ENCODE peak calls at places on chromosomes 16 and 17, in five cellular contexts. One of them, this sample, is unnamed.

GRCh38 chr17:35554668-35555067 is 6.0 kb downstream of the SLFN14 start:
- DNase-seq in upper lobe of left lung: no peak
- DNase-seq in fibroblast of lung: no peak
- DNase-seq in coronary artery: no peak
- DNase-seq in esophagus muscularis mucosa: no peak
- DNase-seq in this sample: no peak

GRCh38 chr17:8598913-8599312 is 31.6 kb downstream of the MYH10 start:
- DNase-seq in fibroblast of lung: no peak
- DNase-seq in coronary artery: no peak
- DNase-seq in upper lobe of left lung: no peak
- DNase-seq in esophagus muscularis mucosa: no peak
- DNase-seq in this sample: no peak

GRCh38 chr16:68361485-68361884 is 50.7 kb downstream of the PRMT7 start:
- DNase-seq in upper lobe of left lung: no peak
- DNase-seq in fibroblast of lung: no peak
- DNase-seq in esophagus muscularis mucosa: no peak
- DNase-seq in coronary artery: no peak
- DNase-seq in this sample: no peak

GRCh38 chr16:74872302-74872701 is 97.7 kb upstream of the FA2H start:
- DNase-seq in esophagus muscularis mucosa: no peak
- DNase-seq in coronary artery: no peak
- DNase-seq in upper lobe of left lung: no peak
- DNase-seq in fibroblast of lung: no peak
- DNase-seq in this sample: no peak

GRCh38 chr16:14569213-14569612 is 60.8 kb downstream of the PARN start:
- DNase-seq in esophagus muscularis mucosa: no peak
- DNase-seq in coronary artery: no peak
- DNase-seq in upper lobe of left lung: no peak
- DNase-seq in fibroblast of lung: no peak
- DNase-seq in this sample: no peak

GRCh38 chr17:17073627-17074521 is 31.6 kb downstream of the MPRIP start:
- DNase-seq in coronary artery: no peak
- DNase-seq in fibroblast of lung: no peak
- DNase-seq in esophagus muscularis mucosa: no peak
- DNase-seq in upper lobe of left lung: no peak
- DNase-seq in this sample: no peak

GRCh38 chr17:42535400-42536047 is 517 bp upstream of the NAGLU start:
- DNase-seq in upper lobe of left lung: peak
- DNase-seq in fibroblast of lung: no peak
- DNase-seq in coronary artery: no peak
- DNase-seq in esophagus muscularis mucosa: no peak
- DNase-seq in this sample: no peak

GRCh38 chr16:1193143-1193824 is 31.8 kb downstream of the TPSG1 start:
- DNase-seq in upper lobe of left lung: no peak
- DNase-seq in esophagus muscularis mucosa: no peak
- DNase-seq in fibroblast of lung: no peak
- DNase-seq in coronary artery: no peak
- DNase-seq in this sample: no peak

GRCh38 chr17:74163836-74164235 is 39.6 kb upstream of the RPL38 start:
- DNase-seq in upper lobe of left lung: no peak
- DNase-seq in fibroblast of lung: no peak
- DNase-seq in coronary artery: no peak
- DNase-seq in esophagus muscularis mucosa: no peak
- DNase-seq in this sample: no peak

GRCh38 chr17:30924341-30924740 is 2.6 kb downstream of the ADAP2 start:
- DNase-seq in esophagus muscularis mucosa: no peak
- DNase-seq in fibroblast of lung: no peak
- DNase-seq in coronary artery: no peak
- DNase-seq in upper lobe of left lung: no peak
- DNase-seq in this sample: no peak

GRCh38 chr16:2512920-2513404 is 790 bp upstream of the ATP6V0C start:
- DNase-seq in fibroblast of lung: no peak
- DNase-seq in coronary artery: no peak
- DNase-seq in upper lobe of left lung: peak
- DNase-seq in esophagus muscularis mucosa: no peak
- DNase-seq in this sample: peak

GRCh38 chr16:85757341-85757822 is 6.5 kb upstream of the C16orf74 start:
- DNase-seq in fibroblast of lung: peak
- DNase-seq in upper lobe of left lung: no peak
- DNase-seq in esophagus muscularis mucosa: no peak
- DNase-seq in coronary artery: no peak
- DNase-seq in this sample: no peak

GRCh38 chr17:46950615-46950996 is 27.6 kb downstream of the GOSR2 start:
- DNase-seq in fibroblast of lung: no peak
- DNase-seq in coronary artery: no peak
- DNase-seq in esophagus muscularis mucosa: no peak
- DNase-seq in upper lobe of left lung: peak
- DNase-seq in this sample: no peak

GRCh38 chr17:79777844-79778503 is at the start of gene CBX2:
- DNase-seq in esophagus muscularis mucosa: no peak
- DNase-seq in coronary artery: no peak
- DNase-seq in fibroblast of lung: peak
- DNase-seq in upper lobe of left lung: peak
- DNase-seq in this sample: peak

GRCh38 chr16:11964761-11965539 is at the start of gene TNFRSF17:
- DNase-seq in upper lobe of left lung: no peak
- DNase-seq in esophagus muscularis mucosa: no peak
- DNase-seq in coronary artery: no peak
- DNase-seq in fibroblast of lung: no peak
- DNase-seq in this sample: no peak

GRCh38 chr17:35095741-35096140 is 23.9 kb downstream of the RAD51D start:
- DNase-seq in fibroblast of lung: no peak
- DNase-seq in upper lobe of left lung: no peak
- DNase-seq in coronary artery: no peak
- DNase-seq in esophagus muscularis mucosa: no peak
- DNase-seq in this sample: no peak

GRCh38 chr17:75601057-75601987 is 13.7 kb downstream of the MYO15B start:
- DNase-seq in esophagus muscularis mucosa: no peak
- DNase-seq in fibroblast of lung: peak
- DNase-seq in upper lobe of left lung: no peak
- DNase-seq in coronary artery: no peak
- DNase-seq in this sample: peak

GRCh38 chr17:57733085-57733484 is 12.0 kb downstream of the CCDC182 start:
- DNase-seq in coronary artery: no peak
- DNase-seq in fibroblast of lung: no peak
- DNase-seq in esophagus muscularis mucosa: no peak
- DNase-seq in upper lobe of left lung: no peak
- DNase-seq in this sample: no peak

GRCh38 chr16:87441886-87442580 is 49.9 kb downstream of the MAP1LC3B start:
- DNase-seq in coronary artery: no peak
- DNase-seq in fibroblast of lung: no peak
- DNase-seq in upper lobe of left lung: no peak
- DNase-seq in esophagus muscularis mucosa: no peak
- DNase-seq in this sample: no peak

GRCh38 chr16:85697441-85697840 is 8.7 kb upstream of the GINS2 start:
- DNase-seq in upper lobe of left lung: no peak
- DNase-seq in coronary artery: no peak
- DNase-seq in fibroblast of lung: no peak
- DNase-seq in esophagus muscularis mucosa: no peak
- DNase-seq in this sample: no peak

GRCh38 chr16:86598607-86599318 is 20.4 kb downstream of the FOXL1 start:
- DNase-seq in coronary artery: no peak
- DNase-seq in esophagus muscularis mucosa: no peak
- DNase-seq in upper lobe of left lung: no peak
- DNase-seq in fibroblast of lung: no peak
- DNase-seq in this sample: no peak

GRCh38 chr17:34361478-34362061 is 1.5 kb downstream of the CCL1 start:
- DNase-seq in upper lobe of left lung: peak
- DNase-seq in fibroblast of lung: peak
- DNase-seq in esophagus muscularis mucosa: peak
- DNase-seq in coronary artery: peak
- DNase-seq in this sample: peak

GRCh38 chr16:27444015-27444414 is 42.0 kb downstream of the IL21R start:
- DNase-seq in fibroblast of lung: peak
- DNase-seq in esophagus muscularis mucosa: no peak
- DNase-seq in coronary artery: peak
- DNase-seq in upper lobe of left lung: no peak
- DNase-seq in this sample: no peak

GRCh38 chr17:76640550-76641380 is 2.8 kb downstream of the ST6GALNAC1 start:
- DNase-seq in esophagus muscularis mucosa: no peak
- DNase-seq in coronary artery: no peak
- DNase-seq in upper lobe of left lung: no peak
- DNase-seq in fibroblast of lung: no peak
- DNase-seq in this sample: no peak

GRCh38 chr16:69406780-69407331 is 17.6 kb upstream of the CYB5B start:
- DNase-seq in esophagus muscularis mucosa: no peak
- DNase-seq in coronary artery: no peak
- DNase-seq in upper lobe of left lung: no peak
- DNase-seq in fibroblast of lung: no peak
- DNase-seq in this sample: no peak

GRCh38 chr17:39525801-39526506 is 64.7 kb downstream of the CDK12 start:
- DNase-seq in fibroblast of lung: no peak
- DNase-seq in esophagus muscularis mucosa: no peak
- DNase-seq in coronary artery: no peak
- DNase-seq in upper lobe of left lung: no peak
- DNase-seq in this sample: no peak

GRCh38 chr16:50001144-50001543 is 23.9 kb upstream of the CNEP1R1 start:
- DNase-seq in fibroblast of lung: no peak
- DNase-seq in upper lobe of left lung: no peak
- DNase-seq in esophagus muscularis mucosa: no peak
- DNase-seq in coronary artery: no peak
- DNase-seq in this sample: no peak

GRCh38 chr17:81701288-81702071 is 1.7 kb upstream of the MRPL12 start:
- DNase-seq in upper lobe of left lung: peak
- DNase-seq in fibroblast of lung: no peak
- DNase-seq in coronary artery: no peak
- DNase-seq in esophagus muscularis mucosa: no peak
- DNase-seq in this sample: no peak

GRCh38 chr16:51376080-51376479 is 225.0 kb upstream of the SALL1 start:
- DNase-seq in fibroblast of lung: no peak
- DNase-seq in upper lobe of left lung: no peak
- DNase-seq in esophagus muscularis mucosa: no peak
- DNase-seq in coronary artery: no peak
- DNase-seq in this sample: no peak

GRCh38 chr16:51374790-51375189 is 223.7 kb upstream of the SALL1 start:
- DNase-seq in coronary artery: no peak
- DNase-seq in esophagus muscularis mucosa: no peak
- DNase-seq in upper lobe of left lung: no peak
- DNase-seq in fibroblast of lung: no peak
- DNase-seq in this sample: no peak

DNA sequence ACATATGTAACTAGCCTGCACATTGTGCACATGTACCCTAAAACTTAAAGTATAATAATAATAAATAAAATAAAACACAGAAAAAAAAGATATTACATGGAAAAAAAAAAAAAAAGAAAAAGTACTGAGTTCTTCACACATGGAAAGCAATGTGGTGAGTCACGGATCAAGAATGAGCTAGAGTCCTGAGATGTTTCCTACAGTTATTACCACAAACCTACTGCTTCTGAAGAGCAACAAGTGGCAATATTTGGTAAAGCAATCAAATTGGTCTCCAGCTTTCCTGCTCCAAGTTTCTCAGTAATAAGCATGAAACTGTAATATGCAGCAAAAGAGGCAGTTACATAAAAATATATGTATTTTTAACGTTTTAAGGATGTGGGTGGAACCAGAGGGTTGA is 223.3 kb upstream of the SALL1 start:
- DNase-seq in coronary artery: no peak
- DNase-seq in upper lobe of left lung: no peak
- DNase-seq in fibroblast of lung: peak
- DNase-seq in esophagus muscularis mucosa: no peak
- DNase-seq in this sample: no peak
- TF ChIP-seq CTCF in coronary artery: no peak
- TF ChIP-seq CTCF in upper lobe of left lung: no peak
- TF ChIP-seq CTCF in fibroblast of lung: no peak
- TF ChIP-seq CTCF in esophagus muscularis mucosa: no peak
- TF ChIP-seq CTCF in this sample: no peak

DNA sequence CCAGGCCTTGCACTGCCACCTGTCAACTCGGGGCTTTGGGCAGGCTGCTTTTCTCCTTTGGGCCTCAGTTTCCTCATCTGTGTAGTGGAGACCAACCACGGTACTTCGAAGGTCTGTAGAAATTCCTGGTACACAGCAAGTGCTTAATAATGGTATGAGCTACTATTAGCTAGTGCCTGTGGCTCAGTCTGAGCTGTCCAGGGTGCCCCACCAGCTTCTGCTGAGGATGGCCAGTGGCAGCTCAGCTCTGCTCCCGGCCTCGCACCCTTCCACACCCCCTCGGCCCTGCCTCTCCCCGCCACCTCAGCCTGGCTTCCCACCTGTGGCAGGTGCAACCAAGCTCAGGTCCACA is 26.2 kb upstream of the PLCG2 start:
- DNase-seq in upper lobe of left lung: no peak
- DNase-seq in esophagus muscularis mucosa: no peak
- DNase-seq in fibroblast of lung: no peak
- DNase-seq in coronary artery: no peak
- DNase-seq in this sample: no peak
- H3K27ac ChIP-seq in upper lobe of left lung: peak
- H3K27ac ChIP-seq in esophagus muscularis mucosa: peak
- H3K27ac ChIP-seq in fibroblast of lung: no peak
- H3K27ac ChIP-seq in coronary artery: peak
- H3K27ac ChIP-seq in this sample: no peak

DNA sequence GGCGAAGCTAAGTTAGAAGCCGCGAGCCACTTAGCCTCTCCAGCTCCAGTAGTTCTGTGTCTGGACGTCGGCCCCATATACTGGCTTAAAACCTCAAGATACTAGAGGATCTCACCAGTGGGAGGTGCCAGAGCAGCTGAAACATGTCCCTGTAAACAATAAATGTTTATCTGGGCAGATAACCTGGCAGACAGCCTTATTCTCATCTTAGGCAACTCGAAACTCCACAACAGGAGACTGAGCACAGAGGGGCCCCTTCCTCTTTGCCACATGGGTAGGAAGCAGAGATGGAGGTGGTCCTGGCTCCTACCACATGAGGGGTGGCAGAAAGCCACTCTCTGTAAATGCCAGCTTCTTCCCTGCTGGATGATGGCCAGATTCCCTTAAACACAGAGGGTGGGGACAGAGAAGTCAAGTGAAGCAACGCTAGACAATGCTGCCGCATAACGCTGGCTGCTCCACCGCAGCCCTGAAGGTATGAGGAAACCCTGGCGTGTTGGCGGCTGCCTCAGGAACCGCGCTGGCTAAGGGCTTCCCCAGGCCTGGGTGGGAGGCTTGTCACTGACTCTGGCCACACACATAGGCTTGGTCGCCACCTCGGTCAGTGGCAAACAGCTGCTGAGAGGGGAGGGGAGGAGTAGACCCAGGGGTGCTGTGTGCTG is 67.9 kb downstream of the HIC1 start:
- DNase-seq in upper lobe of left lung: peak
- DNase-seq in fibroblast of lung: peak
- DNase-seq in esophagus muscularis mucosa: no peak
- DNase-seq in coronary artery: no peak
- DNase-seq in this sample: no peak
- TF ChIP-seq CTCF in upper lobe of left lung: peak
- TF ChIP-seq CTCF in fibroblast of lung: peak
- TF ChIP-seq CTCF in esophagus muscularis mucosa: no peak
- TF ChIP-seq CTCF in coronary artery: no peak
- TF ChIP-seq CTCF in this sample: no peak

GRCh38 chr17:61054430-61054829 is 345.2 kb upstream of the TBX2 start:
- DNase-seq in upper lobe of left lung: no peak
- DNase-seq in esophagus muscularis mucosa: no peak
- DNase-seq in coronary artery: no peak
- DNase-seq in fibroblast of lung: no peak
- DNase-seq in this sample: no peak

GRCh38 chr17:61047517-61047916 is 352.1 kb upstream of the TBX2 start:
- DNase-seq in esophagus muscularis mucosa: no peak
- DNase-seq in coronary artery: no peak
- DNase-seq in fibroblast of lung: no peak
- DNase-seq in upper lobe of left lung: no peak
- DNase-seq in this sample: no peak

GRCh38 chr17:61053469-61053868 is 346.2 kb upstream of the TBX2 start:
- DNase-seq in coronary artery: no peak
- DNase-seq in upper lobe of left lung: no peak
- DNase-seq in fibroblast of lung: no peak
- DNase-seq in esophagus muscularis mucosa: no peak
- DNase-seq in this sample: no peak

GRCh38 chr17:61048398-61049106 is 351.1 kb upstream of the TBX2 start:
- DNase-seq in esophagus muscularis mucosa: no peak
- DNase-seq in fibroblast of lung: peak
- DNase-seq in coronary artery: no peak
- DNase-seq in upper lobe of left lung: no peak
- DNase-seq in this sample: no peak
- H3K27ac ChIP-seq in esophagus muscularis mucosa: no peak
- H3K27ac ChIP-seq in fibroblast of lung: no peak
- H3K27ac ChIP-seq in coronary artery: no peak
- H3K27ac ChIP-seq in upper lobe of left lung: peak
- H3K27ac ChIP-seq in this sample: no peak